ENCODE peak calls at places on chromosome 19, in five cellular contexts. N is activated T-cell treated with anti-CD3 and anti-CD28 coated beads, Interleukin-2, amount 50 U/mL, for 1 hour; C is activated CD4-positive, alpha-beta T cell treated with anti-CD3 and anti-CD28 coated beads, Interleukin-2, amount 50 U/mL, for 1 hour; P is tibial nerve; V is foreskin keratinocyte. Y is an unnamed sample.

GRCh38 chr19:1986357-1987162 is 29.0 kb downstream of the BTBD2 start:
- DNase-seq in V (no peak), N (no peak), C (no peak), P (no peak), Y (no peak)

GRCh38 chr19:42254083-42254849 is 662 bp downstream of the ERF start:
- DNase-seq in N (peak; percentile 79), V (peak; percentile 57), P (peak; percentile 58), C (peak; percentile 76), Y (peak; percentile 72)

GRCh38 chr19:49133621-49134454 is 14.5 kb downstream of the PPFIA3 start:
- DNase-seq in C (peak; percentile 53), V (peak; percentile 72), P (no peak), N (peak; percentile 70), Y (peak; percentile 45)

GRCh38 chr19:15197275-15198005 is 3.4 kb downstream of the NOTCH3 start:
- DNase-seq in C (no peak), P (no peak), V (no peak), N (no peak), Y (no peak)

GRCh38 chr19:30439271-30439750 is 67.1 kb downstream of the ZNF536 start:
- DNase-seq in C (no peak), N (no peak), P (no peak), V (no peak), Y (no peak)

GRCh38 chr19:42316223-42317211 is 3.4 kb downstream of the TMEM145 start:
- DNase-seq in C (no peak), V (no peak), P (no peak), N (no peak), Y (no peak)

GRCh38 chr19:34979819-34980640 is 16.0 kb upstream of the ZNF792 start:
- DNase-seq in N (no peak), P (no peak), V (no peak), C (no peak), Y (no peak)

GRCh38 chr19:48491793-48492123 is 19.9 kb downstream of the LMTK3 start:
- DNase-seq in N (no peak), C (no peak), P (no peak), V (no peak), Y (no peak)

GRCh38 chr19:41537789-41538188 is 38.2 kb upstream of the CEACAM21 start:
- DNase-seq in N (no peak), V (no peak), P (no peak), C (no peak), Y (peak; percentile 19)

GRCh38 chr19:38619361-38620174 is 580 bp downstream of the EIF3K start:
- DNase-seq in C (no peak), N (no peak), V (no peak), P (no peak), Y (no peak)

GRCh38 chr19:18294467-18294864 is 13.0 kb upstream of the JUND start:
- DNase-seq in N (peak; percentile 91), P (no peak), C (peak; percentile 93), V (no peak), Y (peak; percentile 59)

GRCh38 chr19:511101-511841 is 4.0 kb downstream of the TPGS1 start:
- DNase-seq in P (no peak), C (peak; percentile 86), V (peak; percentile 87), N (peak; percentile 89), Y (peak; percentile 85)